ENCODE peak calls at places on chromosome 13, in ten cellular contexts. T is NCI-H1694 treated with DMSO at 0.1 percent for 48 hours; Q is activated gamma-delta T cell treated with Interleukin-2 at 50 U/mL for 16 hours; N is astrocyte of the hippocampus; Y is stimulated activated CD8-positive, alpha-beta memory T cell treated with anti-CD3 and anti-CD28 coated beads, Interleukin-15, amount 100 ng/mL, for 4 hours; W is psoas muscle; E is stomach; L is WTC11; J is naive thymus-derived CD4-positive, alpha-beta T cell; H is amniotic stem cell. A is an unnamed sample.

GRCh38 chr13:50441141-50441540 is 402.4 kb downstream of the DLEU7 start:
- DNase-seq in N (no peak), Q (no peak), E (no peak), T (no peak), L (no peak), Y (no peak), H (no peak), J (no peak), W (no peak), A (no peak)

GRCh38 chr13:112615391-112615790 is 27.4 kb upstream of the TUBGCP3 start:
- DNase-seq in E (no peak), T (no peak), H (no peak), J (no peak), N (no peak), Y (no peak), L (no peak), Q (no peak), W (no peak), A (no peak)

GRCh38 chr13:41746259-41746658 is 214.7 kb downstream of the VWA8 start:
- DNase-seq in J (no peak), H (peak; percentile 6), L (no peak), N (peak; percentile 76), W (no peak), Q (no peak), E (no peak), T (no peak), Y (no peak), A (no peak)

GRCh38 chr13:113950451-113951245 is 23.2 kb downstream of the C13orf46 start:
- DNase-seq in T (no peak), Q (no peak), E (no peak), L (no peak), J (no peak), W (peak; percentile 23), H (no peak), N (no peak), Y (no peak), A (no peak)

GRCh38 chr13:23709521-23709920 is 139.3 kb downstream of the TNFRSF19 start:
- DNase-seq in N (no peak), H (no peak), W (no peak), L (no peak), Y (no peak), E (no peak), T (no peak), J (no peak), Q (no peak), A (no peak)

GRCh38 chr13:74061939-74062595 is 72.1 kb downstream of the KLF12 start:
- DNase-seq in E (no peak), T (no peak), W (no peak), N (peak; percentile 38), H (no peak), Y (no peak), L (no peak), J (peak; percentile 63), Q (no peak), A (peak; percentile 31)

GRCh38 chr13:39186205-39186880 is 148.1 kb downstream of the NHLRC3 start:
- DNase-seq in J (no peak), W (no peak), E (no peak), H (no peak), T (no peak), Y (no peak), L (no peak), Q (no peak), N (no peak), A (no peak)

GRCh38 chr13:46521486-46521885 is 31.5 kb upstream of the LRCH1 start:
- DNase-seq in W (no peak), Y (no peak), H (no peak), N (no peak), Q (no peak), L (no peak), J (no peak), T (no peak), E (no peak), A (no peak)

GRCh38 chr13:23810842-23811241 is 78.4 kb downstream of the MIPEP start:
- DNase-seq in T (no peak), N (no peak), L (peak; percentile 13), E (no peak), H (no peak), J (no peak), Y (no peak), Q (no peak), W (no peak), A (no peak)

GRCh38 chr13:95641961-95642621 is 2.4 kb downstream of the DZIP1 start:
- DNase-seq in Y (no peak), Q (no peak), E (peak; percentile 54), J (no peak), L (peak; percentile 77), T (no peak), W (peak; percentile 43), H (peak; percentile 11), N (peak; percentile 79), A (no peak)

GRCh38 chr13:50599046-50599445 is 244.4 kb downstream of the DLEU7 start:
- DNase-seq in Q (no peak), N (no peak), J (no peak), W (no peak), E (no peak), H (no peak), Y (no peak), T (no peak), L (no peak), A (no peak)

GRCh38 chr13:40874138-40874776 is 84.8 kb downstream of the SLC25A15 start:
- DNase-seq in H (no peak), L (no peak), J (no peak), T (no peak), N (peak; percentile 15), Y (no peak), W (no peak), Q (no peak), E (no peak), A (no peak)

GRCh38 chr13:84455143-84455905 is 573.0 kb upstream of the SLITRK1 start:
- DNase-seq in L (no peak), N (no peak), T (no peak), Y (no peak), Q (no peak), E (no peak), W (no peak), H (no peak), J (no peak), A (no peak)

GRCh38 chr13:36131215-36131930 is at the start of gene DCLK1:
- DNase-seq in N (peak; percentile 90), Q (no peak), H (no peak), T (no peak), J (no peak), E (peak; percentile 29), W (peak; percentile 76), Y (no peak), L (peak; percentile 73), A (no peak)

GRCh38 chr13:48318714-48319457 is 15.3 kb downstream of the RB1 start:
- DNase-seq in Q (peak; percentile 16), H (no peak), T (no peak), E (no peak), Y (no peak), L (no peak), J (no peak), N (peak; percentile 3), W (no peak), A (no peak)

GRCh38 chr13:113788413-113789135 is 29.5 kb downstream of the TMEM255B start:
- DNase-seq in T (no peak), N (no peak), H (no peak), Y (no peak), J (no peak), E (no peak), Q (no peak), W (no peak), L (no peak), A (no peak)

GRCh38 chr13:97332725-97333124 is 101.2 kb upstream of the RAP2A start:
- DNase-seq in E (no peak), N (no peak), Y (no peak), L (no peak), T (no peak), J (no peak), H (no peak), Q (no peak), W (no peak), A (no peak)

GRCh38 chr13:77779461-77780272 is 82.2 kb downstream of the SLAIN1 start:
- DNase-seq in J (peak; percentile 25), T (peak; percentile 62), Y (no peak), W (no peak), Q (peak; percentile 12), E (peak; percentile 41), L (no peak), H (peak; percentile 16), N (peak; percentile 72), A (no peak)

GRCh38 chr13:30998548-30999140 is 66.2 kb downstream of the TEX26 start:
- DNase-seq in L (no peak), J (no peak), N (peak; percentile 86), T (peak; percentile 72), E (no peak), Q (no peak), W (no peak), H (peak; percentile 34), Y (no peak), A (no peak)

GRCh38 chr13:31970237-31970930 is 61.2 kb upstream of the FRY start:
- DNase-seq in H (peak; percentile 75), L (no peak), J (no peak), Q (no peak), W (no peak), E (no peak), T (no peak), N (no peak), Y (no peak), A (no peak)

GRCh38 chr13:36766295-36766694 is 52.7 kb upstream of the RFXAP start:
- DNase-seq in L (no peak), Y (no peak), E (no peak), Q (no peak), N (peak; percentile 75), W (no peak), T (no peak), H (no peak), J (no peak), A (no peak)

GRCh38 chr13:50626031-50626643 is 217.4 kb downstream of the DLEU7 start:
- DNase-seq in Y (no peak), H (peak; percentile 48), J (no peak), N (no peak), E (no peak), Q (no peak), W (no peak), L (no peak), T (no peak), A (no peak)

GRCh38 chr13:30045916-30046704 is 195.7 kb upstream of the UBL3 start:
- DNase-seq in L (no peak), H (peak; percentile 41), Y (no peak), N (peak; percentile 71), Q (no peak), T (no peak), E (no peak), W (no peak), J (no peak), A (no peak)

GRCh38 chr13:113401452-113402415 is 37.8 kb upstream of the GRTP1 start:
- DNase-seq in N (no peak), E (no peak), H (no peak), Q (no peak), J (no peak), T (no peak), W (no peak), L (peak; percentile 19), Y (no peak), A (no peak)

GRCh38 chr13:50322006-50322405 is 306.8 kb downstream of the KCNRG start:
- DNase-seq in J (no peak), T (no peak), H (no peak), E (no peak), L (no peak), N (no peak), Q (no peak), Y (no peak), W (no peak), A (no peak)

GRCh38 chr13:40247845-40248244 is 418.6 kb downstream of the FOXO1 start:
- DNase-seq in J (no peak), Y (no peak), N (no peak), W (no peak), E (no peak), T (no peak), L (no peak), Q (no peak), H (no peak), A (no peak)

GRCh38 chr13:28794370-28794769 is 25.8 kb upstream of the MTUS2 start:
- DNase-seq in J (no peak), E (no peak), T (no peak), H (no peak), N (no peak), Y (no peak), Q (no peak), L (no peak), W (no peak), A (no peak)

GRCh38 chr13:49681837-49682236 is 9.4 kb downstream of the EBPL start:
- DNase-seq in H (no peak), Y (no peak), N (peak; percentile 70), Q (no peak), W (no peak), L (no peak), T (no peak), E (no peak), J (no peak), A (no peak)

A was measured in naive thymus-derived CD8-positive, alpha-beta T cell.